ENCODE peak calls at places on chromosomes 12 and 14, in eight cellular contexts. F is OCI-LY7; U is left ventricle myocardium inferior; Z is gastrocnemius medialis; G is aorta; X is CD8-positive, alpha-beta memory T cell; A is pancreas; E is neural progenitor cell. M is an unnamed sample. For H3K4me1 and H3K9me3, the result is how much of the 10 kb centered on the place peaks cover.

GRCh38 chr14:21712039-21712438 is 38.4 kb upstream of the OR4E1 start:
- DNase-seq in F (no peak), U (no peak), Z (no peak), G (no peak), X (no peak), A (no peak), E (no peak), M (no peak)

GRCh38 chr14:33693237-33693636 is 257.6 kb downstream of the EGLN3 start:
- DNase-seq in F (no peak), U (no peak), Z (no peak), G (no peak), X (no peak), A (no peak), E (no peak), M (no peak)

GRCh38 chr14:31834616-31835015 is 242.5 kb upstream of the ARHGAP5 start:
- DNase-seq in F (no peak), U (no peak), Z (no peak), G (no peak), X (no peak), A (no peak), E (no peak), M (no peak)

GRCh38 chr12:24933694-24934407 is 15.1 kb downstream of the BCAT1 start:
- DNase-seq in F (no peak), U (no peak), Z (no peak), G (no peak), X (no peak), A (no peak), E (no peak), M (no peak)

GRCh38 chr14:61524211-61524806 is 171.0 kb upstream of the HIF1A start:
- DNase-seq in F (no peak), U (no peak), Z (no peak), G (no peak), X (no peak), A (no peak), E (no peak), M (peak)

GRCh38 chr14:55794655-55795583 is 214.9 kb downstream of the KTN1 start:
- DNase-seq in F (no peak), U (no peak), Z (no peak), G (no peak), X (no peak), A (no peak), E (no peak), M (no peak)

GRCh38 chr14:94317259-94317658 is 5.9 kb downstream of the SERPINA6 start:
- DNase-seq in F (no peak), U (peak), Z (peak), G (no peak), X (no peak), A (no peak), E (peak), M (no peak)

GRCh38 chr12:121060149-121061001 is 21.3 kb upstream of the OASL start:
- DNase-seq in F (peak), U (no peak), Z (no peak), G (no peak), X (peak), A (peak), E (peak), M (peak)

GRCh38 chr12:104549820-104550480 is 93.2 kb downstream of the CHST11 start:
- DNase-seq in F (peak), U (no peak), Z (no peak), G (no peak), X (no peak), A (no peak), E (no peak), M (no peak)

DNA sequence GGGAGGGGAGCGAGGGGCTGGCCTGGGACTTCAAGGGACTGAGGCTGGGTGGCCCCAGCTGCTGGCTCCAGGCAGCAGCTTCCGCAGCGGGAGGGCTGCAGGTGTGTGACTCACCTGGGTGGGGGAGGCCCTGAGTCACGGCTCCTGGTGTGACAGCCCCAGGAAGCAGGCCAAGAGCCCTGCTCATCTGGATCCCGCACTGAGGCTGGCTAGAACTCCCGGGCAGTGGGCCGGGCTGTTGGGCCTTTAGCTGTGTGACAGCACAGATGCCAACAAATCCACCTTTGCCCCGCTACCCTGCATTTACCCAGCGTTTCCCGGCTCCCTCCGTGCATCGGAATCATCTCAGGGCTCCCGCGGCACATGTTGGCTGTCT is 180.0 kb upstream of the PRMT8 start:
- DNase-seq in F (no peak), U (no peak), Z (no peak), G (no peak), X (no peak), A (peak), E (no peak), M (no peak)
- H3K27ac ChIP-seq in F (no peak), U (no peak), Z (no peak), G (no peak), X (no peak), A (peak), E (no peak), M (no peak)

GRCh38 chr12:98213556-98213955 is 301.8 kb upstream of the TMPO start:
- DNase-seq in F (no peak), U (no peak), Z (no peak), G (no peak), X (no peak), A (no peak), E (no peak), M (no peak)

GRCh38 chr12:98211914-98212695 is 303.3 kb upstream of the TMPO start:
- DNase-seq in F (peak), U (no peak), Z (no peak), G (no peak), X (no peak), A (no peak), E (no peak), M (no peak)

DNA sequence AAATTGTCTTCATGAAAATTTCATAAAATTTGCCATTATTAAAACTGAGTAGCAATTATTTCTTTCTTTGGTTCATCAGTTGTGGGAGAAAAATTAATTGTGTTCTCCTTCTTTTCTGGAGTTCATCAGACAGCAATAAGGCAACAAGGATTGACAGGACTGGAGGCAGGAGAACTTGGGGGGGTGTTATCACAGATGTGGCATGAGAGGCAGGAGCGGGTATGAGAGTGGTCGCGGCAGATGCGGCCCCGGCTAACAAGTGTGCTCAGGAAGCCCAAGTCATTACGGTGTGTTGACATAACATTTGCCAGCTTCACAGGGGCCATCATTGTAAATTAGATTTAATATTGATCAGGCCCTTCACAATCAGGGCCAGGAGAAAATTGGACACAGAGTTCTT is 306.5 kb upstream of the TMPO start:
- DNase-seq in F (no peak), U (no peak), Z (no peak), G (no peak), X (no peak), A (no peak), E (no peak), M (no peak)
- H3K4me1 ChIP-seq in F (under half), U (under half), Z (under half), G (under half), X (under half), A (under half), E (under half), M (under half)

DNA sequence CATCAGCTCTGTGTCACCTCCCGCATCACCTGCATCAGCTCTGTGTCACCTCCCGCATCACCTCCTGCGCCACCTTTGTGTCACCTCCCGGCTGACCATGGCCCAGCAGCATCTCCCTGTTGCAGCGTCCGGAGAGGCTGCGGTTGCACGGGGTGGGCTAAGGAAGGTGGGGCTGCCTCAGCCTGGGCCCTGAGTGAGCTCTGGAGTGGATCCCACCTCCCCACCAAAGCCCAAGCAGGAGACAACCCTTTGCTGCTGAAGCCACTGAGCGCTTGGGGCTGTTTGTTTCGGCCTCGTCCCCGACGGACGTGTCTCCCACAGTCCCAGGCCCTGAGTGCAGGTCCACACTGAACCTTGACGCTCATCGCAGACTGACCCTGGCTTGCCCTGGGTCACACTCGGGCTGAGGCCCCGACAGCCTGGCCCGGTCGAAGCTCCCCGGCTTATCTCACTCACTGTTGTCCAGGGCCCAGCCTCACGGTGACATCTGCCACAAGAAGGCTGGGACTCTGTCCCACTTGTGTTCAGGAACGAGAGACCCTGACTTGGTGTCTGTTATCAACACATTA is 12.2 kb downstream of the TMEM121 start:
- DNase-seq in F (no peak), U (no peak), Z (no peak), G (peak), X (no peak), A (no peak), E (no peak), M (no peak)
- H3K9me3 ChIP-seq in F (under half), U (under half), Z (under half), G (under half), X (under half), A (under half), E (under half), M (under half)

DNA sequence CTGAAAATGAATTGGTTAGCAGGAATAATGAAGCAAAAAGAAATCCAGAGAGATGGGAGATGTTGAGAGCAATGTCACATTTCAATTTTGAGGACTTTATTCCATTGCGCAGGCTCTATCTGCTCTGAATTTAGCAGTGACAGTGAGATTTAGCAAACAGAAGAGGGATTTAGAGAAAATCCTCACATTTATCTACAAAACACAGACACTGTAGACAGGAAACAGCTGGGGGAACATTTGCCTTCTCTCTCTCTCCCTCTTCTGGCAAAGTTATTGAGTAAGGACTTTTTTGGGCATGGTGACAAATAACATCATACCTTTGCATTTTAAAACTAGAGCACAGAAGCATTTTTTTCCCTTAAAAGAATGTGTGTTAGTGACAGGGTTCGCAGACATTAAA is at the start of gene IGF1:
- DNase-seq in F (no peak), U (no peak), Z (no peak), G (no peak), X (no peak), A (no peak), E (no peak), M (no peak)
- H3K27ac ChIP-seq in F (no peak), U (peak), Z (peak), G (no peak), X (peak), A (no peak), E (no peak), M (peak)